ENCODE peak calls at places on chromosomes 16 and 17, in eight cellular contexts. D is HS-5; R is activated CD4-positive, CD25-positive, alpha-beta regulatory T cell; C is astrocyte of the spinal cord; Q is NCI-H2171 treated with DMSO at 0.1 percent for 48 hours; J is activated CD4-positive, alpha-beta T cell treated with anti-CD3 and anti-CD28 coated beads for 24 hours; G is NCI-H1105; F is HT-29. I is an unnamed sample.

GRCh38 chr17:3754458-3755334 is 31.0 kb downstream of the HASPIN start:
- DNase-seq in D (no peak), R (peak), C (no peak), Q (peak), J (peak), G (peak), F (peak), I (no peak)

GRCh38 chr17:11900103-11900502 is 97.2 kb downstream of the ZNF18 start:
- DNase-seq in D (no peak), R (no peak), C (no peak), Q (no peak), J (no peak), G (no peak), F (no peak), I (peak)

GRCh38 chr16:85800321-85800669 is 800 bp downstream of the COX4I1 start:
- DNase-seq in D (no peak), R (no peak), C (no peak), Q (peak), J (no peak), G (no peak), F (no peak), I (no peak)

GRCh38 chr17:43701318-43701743 is 39.6 kb upstream of the MEOX1 start:
- DNase-seq in D (no peak), R (peak), C (peak), Q (no peak), J (no peak), G (no peak), F (no peak), I (no peak)

GRCh38 chr16:47939690-47940089 is 216.1 kb downstream of the ABCC12 start:
- DNase-seq in D (no peak), R (no peak), C (no peak), Q (no peak), J (no peak), G (no peak), F (no peak), I (no peak)

GRCh38 chr17:44931376-44931775 is 16.1 kb upstream of the GFAP start:
- DNase-seq in D (no peak), R (no peak), C (no peak), Q (no peak), J (no peak), G (no peak), F (no peak), I (peak)

GRCh38 chr17:60640503-60640902 is 37.1 kb upstream of the BCAS3 start:
- DNase-seq in D (no peak), R (no peak), C (no peak), Q (peak), J (no peak), G (no peak), F (peak), I (no peak)

GRCh38 chr17:34398990-34399389 is 36.0 kb upstream of the CCL1 start:
- DNase-seq in D (no peak), R (no peak), C (no peak), Q (no peak), J (no peak), G (no peak), F (no peak), I (no peak)

GRCh38 chr17:66268247-66268927 is 34.0 kb upstream of the PRKCA start:
- DNase-seq in D (no peak), R (no peak), C (peak), Q (no peak), J (no peak), G (no peak), F (no peak), I (no peak)

GRCh38 chr17:2177235-2177811 is 122.4 kb downstream of the HIC1 start:
- DNase-seq in D (no peak), R (no peak), C (peak), Q (no peak), J (no peak), G (no peak), F (no peak), I (no peak)

GRCh38 chr16:165218-165538 is 600 bp upstream of the HBM start:
- DNase-seq in D (no peak), R (no peak), C (no peak), Q (peak), J (no peak), G (no peak), F (no peak), I (no peak)

GRCh38 chr16:22188595-22189442 is 17.3 kb upstream of the EEF2K start:
- DNase-seq in D (peak), R (peak), C (peak), Q (peak), J (no peak), G (peak), F (peak), I (peak)

GRCh38 chr16:60729052-60729451 is 1307.2 kb downstream of the CDH8 start:
- DNase-seq in D (peak), R (no peak), C (peak), Q (no peak), J (no peak), G (no peak), F (no peak), I (no peak)

GRCh38 chr17:71633391-71633849 is 487.4 kb upstream of the SOX9 start:
- DNase-seq in D (peak), R (no peak), C (peak), Q (no peak), J (no peak), G (no peak), F (peak), I (no peak)

GRCh38 chr16:11029948-11030347 is 85.6 kb downstream of the CLEC16A start:
- DNase-seq in D (peak), R (no peak), C (no peak), Q (no peak), J (no peak), G (no peak), F (no peak), I (no peak)

GRCh38 chr16:827513-827912 is 27.0 kb upstream of the GNG13 start:
- DNase-seq in D (no peak), R (no peak), C (no peak), Q (no peak), J (no peak), G (no peak), F (no peak), I (no peak)

GRCh38 chr17:61997649-61998048 is 67.4 kb downstream of the MED13 start:
- DNase-seq in D (no peak), R (no peak), C (peak), Q (peak), J (no peak), G (no peak), F (no peak), I (no peak)

GRCh38 chr17:45314761-45315549 is 1.9 kb downstream of the MAP3K14 start:
- DNase-seq in D (no peak), R (no peak), C (no peak), Q (no peak), J (no peak), G (no peak), F (no peak), I (no peak)

GRCh38 chr17:15083225-15083624 is 181.9 kb downstream of the PMP22 start:
- DNase-seq in D (no peak), R (no peak), C (no peak), Q (no peak), J (no peak), G (no peak), F (no peak), I (peak)

GRCh38 chr17:75468311-75468754 is 11.9 kb downstream of the TMEM94 start:
- DNase-seq in D (no peak), R (no peak), C (no peak), Q (peak), J (no peak), G (no peak), F (no peak), I (no peak)

GRCh38 chr16:69741519-69741918 is 13.2 kb downstream of the NOB1 start:
- DNase-seq in D (no peak), R (no peak), C (peak), Q (no peak), J (no peak), G (no peak), F (no peak), I (no peak)

GRCh38 chr16:14509055-14509454 is 121.0 kb downstream of the PARN start:
- DNase-seq in D (no peak), R (no peak), C (peak), Q (no peak), J (no peak), G (no peak), F (no peak), I (no peak)

GRCh38 chr17:57442401-57442823 is 186.1 kb downstream of the MSI2 start:
- DNase-seq in D (no peak), R (no peak), C (peak), Q (no peak), J (no peak), G (peak), F (no peak), I (no peak)

GRCh38 chr17:8366231-8366630 is 10.3 kb downstream of the KRABD2 start:
- DNase-seq in D (peak), R (no peak), C (peak), Q (no peak), J (no peak), G (no peak), F (no peak), I (no peak)

GRCh38 chr17:82300228-82300627 is 17.2 kb downstream of the CD7 start:
- DNase-seq in D (no peak), R (no peak), C (no peak), Q (no peak), J (no peak), G (no peak), F (no peak), I (no peak)

I was measured in left ventricle myocardium inferior.